ENCODE peak calls at places on chromosomes 7 and 10, in ten cellular contexts. S is cardiac fibroblast; L is stimulated activated CD8-positive, alpha-beta memory T cell treated with anti-CD3 and anti-CD28 coated beads, Interleukin-4, amount 100 ng/mL, for 1 hour; Q is right lobe of liver; W is OCI-LY7; V is SK-N-MC; B is SW480; I is activated naive CD8-positive, alpha-beta T cell treated with anti-CD3 and anti-CD28 coated beads, Interleukin-2, amount 50 U/mL, for 16 hours; Y is H54; G is fibroblast of mammary gland. X is an unnamed sample.

GRCh38 chr7:151244156-151244870 is 4.2 kb downstream of the SMARCD3 start:
- DNase-seq in V (no peak), I (no peak), B (no peak), W (peak; percentile 66), Y (peak; percentile 87), L (no peak), S (peak; percentile 58), G (peak; percentile 61), Q (no peak), X (peak; percentile 69)

GRCh38 chr10:119644994-119645393 is 6.2 kb upstream of the BAG3 start:
- DNase-seq in G (no peak), V (no peak), Y (no peak), B (no peak), I (no peak), S (no peak), Q (no peak), W (no peak), L (no peak), X (no peak)

GRCh38 chr7:150973571-150974451 is 4.3 kb downstream of the KCNH2 start:
- DNase-seq in I (no peak), Q (no peak), G (no peak), W (peak; percentile 86), V (no peak), S (no peak), L (no peak), Y (no peak), B (peak; percentile 74), X (no peak)

GRCh38 chr7:69817096-69817495 is 218.8 kb downstream of the AUTS2 start:
- DNase-seq in V (no peak), B (no peak), Q (no peak), W (no peak), I (no peak), S (peak; percentile 51), G (peak; percentile 86), L (no peak), Y (no peak), X (no peak)

GRCh38 chr10:15084502-15084922 is 4.1 kb downstream of the ACBD7 start:
- DNase-seq in Y (peak; percentile 53), V (no peak), S (peak; percentile 98), B (peak; percentile 83), Q (no peak), I (no peak), G (peak; percentile 95), L (no peak), W (no peak), X (no peak)

GRCh38 chr7:74043523-74043951 is 15.6 kb downstream of the ELN start:
- DNase-seq in V (no peak), Y (no peak), L (no peak), G (peak; percentile 63), Q (no peak), S (peak; percentile 36), W (no peak), I (no peak), B (no peak), X (no peak)

GRCh38 chr10:79048639-79049550 is 19.9 kb upstream of the ZMIZ1 start:
- DNase-seq in L (no peak), S (no peak), V (no peak), Y (no peak), B (no peak), W (no peak), I (no peak), Q (peak; percentile 32), G (no peak), X (no peak)

GRCh38 chr10:7988985-7989384 is 65.5 kb upstream of the GATA3 start:
- DNase-seq in W (peak; percentile 22), Y (no peak), Q (no peak), S (no peak), G (no peak), L (no peak), B (no peak), V (no peak), I (no peak), X (peak; percentile 16)

GRCh38 chr10:32153931-32154330 is 97.7 kb upstream of the KIF5B start:
- DNase-seq in L (no peak), Q (no peak), Y (no peak), B (no peak), W (no peak), S (peak; percentile 41), G (peak; percentile 29), V (no peak), I (no peak), X (no peak)

GRCh38 chr7:74443591-74444365 is 9.9 kb upstream of the GTF2IRD1 start:
- DNase-seq in Q (no peak), W (no peak), I (no peak), S (no peak), G (no peak), V (no peak), L (no peak), Y (no peak), B (no peak), X (no peak)

GRCh38 chr7:154482863-154483262 is 430.7 kb downstream of the DPP6 start:
- DNase-seq in Y (no peak), G (no peak), V (no peak), Q (no peak), S (no peak), L (no peak), W (no peak), I (no peak), B (no peak), X (no peak)

GRCh38 chr7:30027065-30027456 is 559 bp upstream of the FKBP14 start:
- DNase-seq in Q (no peak), Y (peak; percentile 45), W (peak; percentile 61), V (peak; percentile 58), L (no peak), B (peak; percentile 76), I (no peak), G (peak; percentile 62), S (peak; percentile 44), X (no peak)

GRCh38 chr7:157588271-157588589 is 251.4 kb downstream of the DNAJB6 start:
- DNase-seq in Y (no peak), W (no peak), G (no peak), B (no peak), I (no peak), L (no peak), S (no peak), Q (no peak), V (no peak), X (no peak)

GRCh38 chr10:66833023-66833422 is 92.8 kb upstream of the LRRTM3 start:
- DNase-seq in B (no peak), L (no peak), S (no peak), Y (no peak), Q (no peak), V (no peak), G (no peak), I (no peak), W (no peak), X (no peak)

GRCh38 chr7:149071641-149072437 is 18.7 kb downstream of the ZNF786 start:
- DNase-seq in L (no peak), B (no peak), Y (no peak), I (peak; percentile 4), Q (no peak), G (peak; percentile 9), W (no peak), V (no peak), S (no peak), X (no peak)

X was measured in DND-41.